ENCODE peak calls at places on chromosomes 5 and 9, in four cellular contexts. Y is IMR-90, R is mesendoderm, P is H9. Q is an unnamed sample.

GRCh38 chr5:96201503-96201902 is 231.5 kb downstream of the PCSK1 start:
- DNase-seq in Y (no peak), R (no peak), P (no peak), Q (no peak)

GRCh38 chr5:1800470-1801060 is 642 bp upstream of the NDUFS6 start:
- DNase-seq in Y (no peak), R (peak), P (no peak), Q (no peak)

GRCh38 chr9:98600631-98601030 is 108.1 kb downstream of the GABBR2 start:
- DNase-seq in Y (no peak), R (no peak), P (no peak), Q (no peak)

GRCh38 chr5:121525731-121526130 is 326.0 kb upstream of the FTMT start:
- DNase-seq in Y (no peak), R (no peak), P (no peak), Q (no peak)

GRCh38 chr5:59390074-59390659 is 503.4 kb downstream of the PDE4D start:
- DNase-seq in Y (peak), R (peak), P (no peak), Q (no peak)

GRCh38 chr9:131755541-131756198 is 15.8 kb upstream of the RAPGEF1 start:
- DNase-seq in Y (peak), R (peak), P (peak), Q (peak)

GRCh38 chr5:126656397-126657007 is 55.8 kb downstream of the PHAX start:
- DNase-seq in Y (peak), R (peak), P (no peak), Q (no peak)

GRCh38 chr9:32399110-32399815 is 14.8 kb downstream of the ACO1 start:
- DNase-seq in Y (no peak), R (no peak), P (no peak), Q (no peak)

GRCh38 chr5:65812648-65813047 is 90.6 kb downstream of the NLN start:
- DNase-seq in Y (no peak), R (no peak), P (no peak), Q (no peak)

GRCh38 chr5:38642194-38642987 is 85.9 kb upstream of the LIFR start:
- DNase-seq in Y (no peak), R (no peak), P (no peak), Q (no peak)

GRCh38 chr5:106368021-106368420 is 1302.7 kb downstream of the EFNA5 start:
- DNase-seq in Y (no peak), R (no peak), P (no peak), Q (no peak)

GRCh38 chr5:157059093-157059539 is at the start of gene HAVCR1:
- DNase-seq in Y (no peak), R (no peak), P (no peak), Q (no peak)

GRCh38 chr5:14818931-14819790 is 52.4 kb downstream of the ANKH start:
- DNase-seq in Y (no peak), R (no peak), P (no peak), Q (no peak)

GRCh38 chr5:139638090-139638735 is 9.9 kb upstream of the CXXC5 start:
- DNase-seq in Y (peak), R (peak), P (no peak), Q (peak)

GRCh38 chr5:14700478-14701436 is 36.2 kb downstream of the OTULIN start:
- DNase-seq in Y (no peak), R (no peak), P (no peak), Q (no peak)

GRCh38 chr9:113675475-113675941 is 200.6 kb upstream of the ZNF618 start:
- DNase-seq in Y (peak), R (no peak), P (no peak), Q (no peak)

GRCh38 chr5:35087971-35088370 is 40.2 kb upstream of the AGXT2 start:
- DNase-seq in Y (peak), R (no peak), P (no peak), Q (no peak)

GRCh38 chr5:58890265-58890664 is 307.4 kb downstream of the RAB3C start:
- DNase-seq in Y (no peak), R (no peak), P (no peak), Q (no peak)

GRCh38 chr5:59479084-59479483 is 414.4 kb downstream of the PDE4D start:
- DNase-seq in Y (no peak), R (peak), P (no peak), Q (no peak)

GRCh38 chr5:59069438-59070079 is 486.7 kb downstream of the RAB3C start:
- DNase-seq in Y (peak), R (peak), P (no peak), Q (no peak)

GRCh38 chr5:154761062-154761740 is 6.0 kb downstream of the LARP1 start:
- DNase-seq in Y (no peak), R (no peak), P (no peak), Q (no peak)

GRCh38 chr9:120500733-120501132 is 79.2 kb downstream of the CDK5RAP2 start:
- DNase-seq in Y (no peak), R (no peak), P (no peak), Q (no peak)

GRCh38 chr9:123131258-123131657 is 97.8 kb downstream of the GPR21 start:
- DNase-seq in Y (peak), R (peak), P (no peak), Q (no peak)

GRCh38 chr5:7917130-7918123 is 48.5 kb downstream of the MTRR start:
- DNase-seq in Y (no peak), R (no peak), P (no peak), Q (no peak)

GRCh38 chr9:2963307-2963706 is 119.4 kb upstream of the PUM3 start:
- DNase-seq in Y (no peak), R (no peak), P (no peak), Q (no peak)

GRCh38 chr5:39760385-39761198 is 335.8 kb upstream of the DAB2 start:
- DNase-seq in Y (peak), R (no peak), P (no peak), Q (no peak)

GRCh38 chr5:66329078-66329477 is 185.0 kb downstream of the SREK1 start:
- DNase-seq in Y (no peak), R (peak), P (no peak), Q (no peak)

GRCh38 chr5:143318833-143319232 is 84.7 kb downstream of the NR3C1 start:
- DNase-seq in Y (peak), R (no peak), P (no peak), Q (no peak)

GRCh38 chr5:179257190-179257741 is 88.0 kb downstream of the ADAMTS2 start:
- DNase-seq in Y (no peak), R (no peak), P (peak), Q (no peak)

GRCh38 chr9:16661816-16662215 is 208.7 kb downstream of the BNC2 start:
- DNase-seq in Y (no peak), R (no peak), P (no peak), Q (no peak)

GRCh38 chr5:169772256-169772655 is 135.2 kb downstream of the DOCK2 start:
- DNase-seq in Y (peak), R (no peak), P (no peak), Q (no peak)
- H3K56ac ChIP-seq in Y (no peak), R (no peak), P (no peak), Q (no peak)

DNA sequence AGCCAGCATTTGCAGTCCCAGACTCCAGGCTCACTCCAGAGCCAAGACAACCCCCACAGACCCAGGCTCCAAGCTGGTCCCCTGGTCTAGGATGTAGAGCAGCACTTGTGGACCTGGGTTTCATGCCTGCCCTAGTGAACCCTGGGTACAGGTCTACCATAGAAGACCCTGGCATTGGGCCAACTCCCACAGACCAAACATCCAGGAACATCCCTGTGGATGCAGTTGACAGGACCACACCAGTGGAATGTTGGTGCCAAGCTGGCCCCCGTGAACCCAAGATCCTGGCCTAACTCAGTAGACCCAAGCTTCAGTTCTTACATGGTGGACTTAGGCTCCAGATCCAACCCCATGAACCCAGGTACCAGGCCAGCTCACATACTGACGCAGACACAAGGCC is 250.6 kb downstream of the KDM4C start:
- DNase-seq in Y (no peak), R (no peak), P (no peak), Q (no peak)
- H3K56ac ChIP-seq in Y (no peak), R (no peak), P (no peak), Q (no peak)

GRCh38 chr5:91058155-91058554 is 325.0 kb downstream of the ARRDC3 start:
- DNase-seq in Y (no peak), R (no peak), P (no peak), Q (no peak)

GRCh38 chr5:91059409-91059808 is 323.7 kb downstream of the ARRDC3 start:
- DNase-seq in Y (no peak), R (no peak), P (no peak), Q (no peak)

GRCh38 chr5:91061094-91061493 is 322.0 kb downstream of the ARRDC3 start:
- DNase-seq in Y (no peak), R (no peak), P (no peak), Q (no peak)

GRCh38 chr5:91061946-91062586 is 321.1 kb downstream of the ARRDC3 start:
- DNase-seq in Y (no peak), R (no peak), P (no peak), Q (no peak)

GRCh38 chr5:91058575-91058974 is 324.5 kb downstream of the ARRDC3 start:
- DNase-seq in Y (no peak), R (no peak), P (no peak), Q (no peak)
- H3K56ac ChIP-seq in Y (no peak), R (no peak), P (no peak), Q (no peak)

GRCh38 chr5:138389332-138389731 is 36.8 kb downstream of the KDM3B start:
- DNase-seq in Y (no peak), R (no peak), P (no peak), Q (no peak)

GRCh38 chr5:138382347-138382746 is 29.9 kb downstream of the KDM3B start:
- DNase-seq in Y (no peak), R (no peak), P (no peak), Q (no peak)

GRCh38 chr5:138386290-138386689 is 33.8 kb downstream of the KDM3B start:
- DNase-seq in Y (no peak), R (no peak), P (no peak), Q (no peak)

GRCh38 chr5:138385660-138386059 is 33.2 kb downstream of the KDM3B start:
- DNase-seq in Y (no peak), R (no peak), P (no peak), Q (no peak)
- H3K56ac ChIP-seq in Y (no peak), R (no peak), P (no peak), Q (no peak)

GRCh38 chr9:125750656-125751035 is 3.5 kb downstream of the PBX3 start:
- DNase-seq in Y (no peak), R (peak), P (no peak), Q (no peak)
- H3K56ac ChIP-seq in Y (no peak), R (peak), P (no peak), Q (no peak)

GRCh38 chr5:149667827-149668122 is 62.3 kb upstream of the PPARGC1B start:
- DNase-seq in Y (no peak), R (no peak), P (no peak), Q (no peak)
- H3K56ac ChIP-seq in Y (no peak), R (no peak), P (no peak), Q (no peak)

GRCh38 chr5:180915924-180916323 is 17.0 kb downstream of the BTNL8 start:
- DNase-seq in Y (no peak), R (no peak), P (no peak), Q (no peak)
- H3K56ac ChIP-seq in Y (no peak), R (no peak), P (no peak), Q (no peak)

GRCh38 chr9:126756238-126756637 is 48.6 kb upstream of the ZBTB43 start:
- DNase-seq in Y (no peak), R (no peak), P (no peak), Q (no peak)
- H3K56ac ChIP-seq in Y (no peak), R (no peak), P (no peak), Q (no peak)